ENCODE peak calls at places on chromosome 22, in five cellular contexts. One of them, this sample, is unnamed.

GRCh38 chr22:48707749-48708557 is 1119.7 kb downstream of the BRD1 start:
- DNase-seq in heart right ventricle: no peak
- DNase-seq in cardiac muscle cell: no peak
- DNase-seq in mesendoderm: no peak
- DNase-seq in GM23248: no peak
- DNase-seq in this sample: no peak

GRCh38 chr22:42949159-42949558 is 65.8 kb downstream of the PACSIN2 start:
- DNase-seq in heart right ventricle: no peak
- DNase-seq in mesendoderm: peak
- DNase-seq in cardiac muscle cell: peak
- DNase-seq in GM23248: peak
- DNase-seq in this sample: no peak

GRCh38 chr22:29458551-29458950 is 20.2 kb downstream of the RFPL1 start:
- DNase-seq in GM23248: no peak
- DNase-seq in mesendoderm: no peak
- DNase-seq in heart right ventricle: no peak
- DNase-seq in cardiac muscle cell: no peak
- DNase-seq in this sample: no peak

GRCh38 chr22:19038164-19038546 is 84.1 kb downstream of the DGCR2 start:
- DNase-seq in cardiac muscle cell: no peak
- DNase-seq in GM23248: no peak
- DNase-seq in mesendoderm: no peak
- DNase-seq in heart right ventricle: no peak
- DNase-seq in this sample: no peak

GRCh38 chr22:31286360-31287255 is 5.7 kb downstream of the PIK3IP1 start:
- DNase-seq in GM23248: no peak
- DNase-seq in cardiac muscle cell: no peak
- DNase-seq in mesendoderm: no peak
- DNase-seq in heart right ventricle: no peak
- DNase-seq in this sample: no peak

GRCh38 chr22:43823353-43823908 is 11.3 kb upstream of the EFCAB6 start:
- DNase-seq in cardiac muscle cell: no peak
- DNase-seq in GM23248: no peak
- DNase-seq in mesendoderm: peak
- DNase-seq in heart right ventricle: no peak
- DNase-seq in this sample: no peak

GRCh38 chr22:43044402-43044801 is 29.5 kb upstream of the PACSIN2 start:
- DNase-seq in GM23248: no peak
- DNase-seq in mesendoderm: no peak
- DNase-seq in cardiac muscle cell: no peak
- DNase-seq in heart right ventricle: no peak
- DNase-seq in this sample: no peak

GRCh38 chr22:30325724-30326703 is 727 bp downstream of the TBC1D10A start:
- DNase-seq in heart right ventricle: peak
- DNase-seq in mesendoderm: no peak
- DNase-seq in cardiac muscle cell: no peak
- DNase-seq in GM23248: peak
- DNase-seq in this sample: no peak

GRCh38 chr22:42863349-42863911 is 6.4 kb upstream of the ARFGAP3 start:
- DNase-seq in cardiac muscle cell: peak
- DNase-seq in heart right ventricle: no peak
- DNase-seq in GM23248: peak
- DNase-seq in mesendoderm: no peak
- DNase-seq in this sample: peak

GRCh38 chr22:48438791-48439559 is 1388.7 kb downstream of the BRD1 start:
- DNase-seq in heart right ventricle: no peak
- DNase-seq in cardiac muscle cell: no peak
- DNase-seq in mesendoderm: peak
- DNase-seq in GM23248: peak
- DNase-seq in this sample: no peak

GRCh38 chr22:48902983-48903650 is 924.6 kb downstream of the BRD1 start:
- DNase-seq in GM23248: no peak
- DNase-seq in cardiac muscle cell: no peak
- DNase-seq in mesendoderm: no peak
- DNase-seq in heart right ventricle: no peak
- DNase-seq in this sample: no peak

GRCh38 chr22:17828502-17829080 is 54.3 kb upstream of the BID start:
- DNase-seq in mesendoderm: no peak
- DNase-seq in heart right ventricle: no peak
- DNase-seq in cardiac muscle cell: no peak
- DNase-seq in GM23248: no peak
- DNase-seq in this sample: no peak

GRCh38 chr22:20128902-20129746 is 2.5 kb upstream of the ZDHHC8 start:
- DNase-seq in GM23248: peak
- DNase-seq in cardiac muscle cell: peak
- DNase-seq in mesendoderm: peak
- DNase-seq in heart right ventricle: no peak
- DNase-seq in this sample: no peak

GRCh38 chr22:17878186-17878694 is 104.0 kb upstream of the BID start:
- DNase-seq in mesendoderm: no peak
- DNase-seq in GM23248: no peak
- DNase-seq in heart right ventricle: no peak
- DNase-seq in cardiac muscle cell: no peak
- DNase-seq in this sample: no peak

GRCh38 chr22:26610072-26610958 is 7.5 kb downstream of the CRYBB1 start:
- DNase-seq in GM23248: peak
- DNase-seq in heart right ventricle: peak
- DNase-seq in cardiac muscle cell: peak
- DNase-seq in mesendoderm: no peak
- DNase-seq in this sample: no peak

GRCh38 chr22:47884775-47885174 is 1122.3 kb downstream of the TBC1D22A start:
- DNase-seq in GM23248: no peak
- DNase-seq in mesendoderm: no peak
- DNase-seq in cardiac muscle cell: no peak
- DNase-seq in heart right ventricle: no peak
- DNase-seq in this sample: no peak

GRCh38 chr22:43993072-43993760 is 30.9 kb upstream of the PARVB start:
- DNase-seq in heart right ventricle: peak
- DNase-seq in cardiac muscle cell: peak
- DNase-seq in GM23248: peak
- DNase-seq in mesendoderm: peak
- DNase-seq in this sample: peak

GRCh38 chr22:27107824-27108223 is 450.4 kb downstream of the MIAT start:
- DNase-seq in heart right ventricle: peak
- DNase-seq in cardiac muscle cell: peak
- DNase-seq in mesendoderm: peak
- DNase-seq in GM23248: peak
- DNase-seq in this sample: peak

GRCh38 chr22:38868886-38869381 is 3.1 kb downstream of the CBX6 start:
- DNase-seq in heart right ventricle: peak
- DNase-seq in cardiac muscle cell: peak
- DNase-seq in GM23248: peak
- DNase-seq in mesendoderm: peak
- DNase-seq in this sample: peak

GRCh38 chr22:48683640-48684039 is 1144.0 kb downstream of the BRD1 start:
- DNase-seq in mesendoderm: no peak
- DNase-seq in GM23248: no peak
- DNase-seq in heart right ventricle: no peak
- DNase-seq in cardiac muscle cell: no peak
- DNase-seq in this sample: no peak

GRCh38 chr22:29478326-29479276 is 1.4 kb upstream of the NEFH start:
- DNase-seq in heart right ventricle: no peak
- DNase-seq in GM23248: peak
- DNase-seq in mesendoderm: peak
- DNase-seq in cardiac muscle cell: peak
- DNase-seq in this sample: no peak

GRCh38 chr22:24751518-24751917 is 23.0 kb downstream of the PIWIL3 start:
- DNase-seq in GM23248: no peak
- DNase-seq in mesendoderm: no peak
- DNase-seq in cardiac muscle cell: no peak
- DNase-seq in heart right ventricle: no peak
- DNase-seq in this sample: no peak

GRCh38 chr22:41827671-41828070 is 5.2 kb upstream of the SREBF2 start:
- DNase-seq in mesendoderm: no peak
- DNase-seq in cardiac muscle cell: no peak
- DNase-seq in heart right ventricle: no peak
- DNase-seq in GM23248: no peak
- DNase-seq in this sample: no peak

GRCh38 chr22:30079952-30080533 is at the start of gene HORMAD2:
- DNase-seq in GM23248: peak
- DNase-seq in cardiac muscle cell: peak
- DNase-seq in heart right ventricle: peak
- DNase-seq in mesendoderm: peak
- DNase-seq in this sample: no peak

GRCh38 chr22:24595863-24596262 is 3.0 kb upstream of the LRRC75B start:
- DNase-seq in heart right ventricle: no peak
- DNase-seq in cardiac muscle cell: no peak
- DNase-seq in mesendoderm: no peak
- DNase-seq in GM23248: no peak
- DNase-seq in this sample: no peak

GRCh38 chr22:29871684-29872083 is 11.3 kb upstream of the MTMR3 start:
- DNase-seq in heart right ventricle: no peak
- DNase-seq in mesendoderm: peak
- DNase-seq in GM23248: no peak
- DNase-seq in cardiac muscle cell: no peak
- DNase-seq in this sample: no peak

GRCh38 chr22:20436309-20437252 is 1.0 kb downstream of the SCARF2 start:
- DNase-seq in GM23248: peak
- DNase-seq in mesendoderm: peak
- DNase-seq in heart right ventricle: peak
- DNase-seq in cardiac muscle cell: peak
- DNase-seq in this sample: no peak

GRCh38 chr22:28381427-28382167 is 298.0 kb downstream of the TTC28 start:
- DNase-seq in heart right ventricle: no peak
- DNase-seq in cardiac muscle cell: peak
- DNase-seq in mesendoderm: no peak
- DNase-seq in GM23248: peak
- DNase-seq in this sample: no peak

GRCh38 chr22:49785841-49786451 is 41.7 kb downstream of the BRD1 start:
- DNase-seq in mesendoderm: no peak
- DNase-seq in cardiac muscle cell: no peak
- DNase-seq in heart right ventricle: no peak
- DNase-seq in GM23248: no peak
- DNase-seq in this sample: no peak

GRCh38 chr22:49181431-49181830 is 646.2 kb downstream of the BRD1 start:
- DNase-seq in heart right ventricle: no peak
- DNase-seq in GM23248: no peak
- DNase-seq in mesendoderm: no peak
- DNase-seq in cardiac muscle cell: no peak
- DNase-seq in this sample: no peak

GRCh38 chr22:38716827-38717226 is 11.1 kb downstream of the GTPBP1 start:
- DNase-seq in cardiac muscle cell: no peak
- DNase-seq in GM23248: no peak
- DNase-seq in mesendoderm: no peak
- DNase-seq in heart right ventricle: no peak
- DNase-seq in this sample: no peak

GRCh38 chr22:24809331-24809730 is 3.3 kb downstream of the SGSM1 start:
- DNase-seq in GM23248: no peak
- DNase-seq in heart right ventricle: peak
- DNase-seq in mesendoderm: no peak
- DNase-seq in cardiac muscle cell: no peak
- DNase-seq in this sample: no peak

GRCh38 chr22:44807915-44808690 is 55.7 kb downstream of the ARHGAP8 start:
- DNase-seq in heart right ventricle: no peak
- DNase-seq in cardiac muscle cell: no peak
- DNase-seq in mesendoderm: peak
- DNase-seq in GM23248: no peak
- DNase-seq in this sample: no peak

GRCh38 chr22:30273196-30273595 is 6.5 kb upstream of the OSM start:
- DNase-seq in heart right ventricle: no peak
- DNase-seq in GM23248: no peak
- DNase-seq in mesendoderm: no peak
- DNase-seq in cardiac muscle cell: no peak
- DNase-seq in this sample: no peak

GRCh38 chr22:37431366-37431765 is 4.1 kb upstream of the ELFN2 start:
- DNase-seq in cardiac muscle cell: no peak
- DNase-seq in GM23248: peak
- DNase-seq in mesendoderm: no peak
- DNase-seq in heart right ventricle: no peak
- DNase-seq in this sample: peak
- H3K27ac ChIP-seq in cardiac muscle cell: no peak
- H3K27ac ChIP-seq in GM23248: peak
- H3K27ac ChIP-seq in mesendoderm: no peak
- H3K27ac ChIP-seq in heart right ventricle: no peak
- H3K27ac ChIP-seq in this sample: peak

GRCh38 chr22:23215294-23216204 is 35.2 kb downstream of the BCR start:
- DNase-seq in heart right ventricle: no peak
- DNase-seq in GM23248: peak
- DNase-seq in mesendoderm: peak
- DNase-seq in cardiac muscle cell: peak
- DNase-seq in this sample: no peak
- H3K4me3 ChIP-seq in heart right ventricle: no peak
- H3K4me3 ChIP-seq in GM23248: no peak
- H3K4me3 ChIP-seq in mesendoderm: no peak
- H3K4me3 ChIP-seq in cardiac muscle cell: no peak
- H3K4me3 ChIP-seq in this sample: no peak

GRCh38 chr22:33302549-33302948 is 244.4 kb upstream of the SYN3 start:
- DNase-seq in heart right ventricle: no peak
- DNase-seq in mesendoderm: no peak
- DNase-seq in cardiac muscle cell: no peak
- DNase-seq in GM23248: no peak
- DNase-seq in this sample: no peak

GRCh38 chr22:33299245-33299956 is 241.2 kb upstream of the SYN3 start:
- DNase-seq in cardiac muscle cell: no peak
- DNase-seq in heart right ventricle: no peak
- DNase-seq in mesendoderm: peak
- DNase-seq in GM23248: no peak
- DNase-seq in this sample: no peak

GRCh38 chr22:33302049-33302545 is 243.9 kb upstream of the SYN3 start:
- DNase-seq in cardiac muscle cell: peak
- DNase-seq in heart right ventricle: peak
- DNase-seq in GM23248: peak
- DNase-seq in mesendoderm: peak
- DNase-seq in this sample: peak

GRCh38 chr22:33300165-33300564 is 242.0 kb upstream of the SYN3 start:
- DNase-seq in mesendoderm: no peak
- DNase-seq in cardiac muscle cell: no peak
- DNase-seq in heart right ventricle: no peak
- DNase-seq in GM23248: no peak
- DNase-seq in this sample: no peak

GRCh38 chr22:33303109-33303508 is 244.9 kb upstream of the SYN3 start:
- DNase-seq in mesendoderm: no peak
- DNase-seq in GM23248: no peak
- DNase-seq in heart right ventricle: no peak
- DNase-seq in cardiac muscle cell: no peak
- DNase-seq in this sample: no peak
- H3K27ac ChIP-seq in mesendoderm: no peak
- H3K27ac ChIP-seq in GM23248: no peak
- H3K27ac ChIP-seq in heart right ventricle: no peak
- H3K27ac ChIP-seq in cardiac muscle cell: no peak
- H3K27ac ChIP-seq in this sample: no peak

DNA sequence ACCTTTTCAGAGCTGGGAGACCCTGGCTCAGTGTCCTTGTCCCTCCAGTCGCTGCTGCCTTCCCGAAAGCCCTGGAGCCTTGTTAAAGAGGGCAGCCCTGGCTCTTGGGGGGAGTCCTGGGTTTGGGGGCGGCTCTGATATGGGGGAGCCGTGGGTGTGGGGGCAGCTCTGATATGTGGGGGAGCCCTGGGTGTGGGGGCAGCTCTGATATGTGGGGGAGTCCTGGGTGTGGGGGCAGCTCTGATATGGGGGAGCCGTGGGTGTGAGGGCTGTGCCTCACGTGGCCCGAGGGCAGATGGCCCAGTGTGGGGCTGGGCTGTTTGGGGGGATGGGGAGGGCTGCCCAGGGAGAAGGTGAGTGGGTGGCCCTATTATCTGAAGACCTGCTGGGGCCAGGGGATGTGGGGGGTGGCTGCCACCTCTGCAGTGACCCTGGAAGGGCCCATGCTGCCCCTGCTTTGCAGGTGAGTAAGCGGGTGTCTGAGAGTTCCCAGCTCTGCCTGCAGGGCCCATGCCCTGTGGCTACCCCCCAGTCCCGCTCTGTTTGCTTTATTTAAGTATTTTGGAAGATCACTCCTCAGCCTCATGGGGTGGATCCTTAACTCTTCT is 30.9 kb upstream of the GRAMD4 start:
- DNase-seq in cardiac muscle cell: no peak
- DNase-seq in mesendoderm: no peak
- DNase-seq in GM23248: no peak
- DNase-seq in heart right ventricle: no peak
- DNase-seq in this sample: no peak
- H3K4me3 ChIP-seq in cardiac muscle cell: no peak
- H3K4me3 ChIP-seq in mesendoderm: no peak
- H3K4me3 ChIP-seq in GM23248: no peak
- H3K4me3 ChIP-seq in heart right ventricle: no peak
- H3K4me3 ChIP-seq in this sample: no peak